ENCODE peak calls at places on chromosomes 2 and 18, in ten cellular contexts. C, Y, B, L, V, G, I, J, A and P are unnamed samples.

GRCh38 chr2:51994123-51994788 is 962.3 kb upstream of the NRXN1 start:
- DNase-seq in C (no peak), Y (no peak), B (no peak), L (no peak), V (peak; percentile 35), G (no peak), I (no peak), J (no peak), A (no peak), P (no peak)

GRCh38 chr2:217873371-217873770 is 129.4 kb downstream of the TNS1 start:
- DNase-seq in C (no peak), Y (no peak), B (no peak), L (no peak), V (no peak), G (no peak), I (no peak), J (no peak), A (no peak), P (no peak)

GRCh38 chr2:9897796-9898195 is 53.7 kb upstream of the GRHL1 start:
- DNase-seq in C (no peak), Y (no peak), B (no peak), L (no peak), V (no peak), G (no peak), I (no peak), J (no peak), A (no peak), P (no peak)

GRCh38 chr2:9378433-9379371 is 44.6 kb downstream of the ITGB1BP1 start:
- DNase-seq in C (peak; percentile 60), Y (peak; percentile 61), B (no peak), L (peak; percentile 91), V (peak; percentile 72), G (peak; percentile 90), I (peak; percentile 82), J (no peak), A (no peak), P (no peak)

GRCh38 chr2:15665943-15666460 is 74.3 kb downstream of the DDX1 start:
- DNase-seq in C (no peak), Y (no peak), B (no peak), L (no peak), V (no peak), G (no peak), I (no peak), J (no peak), A (no peak), P (no peak)

GRCh38 chr2:236123716-236124115 is 44.5 kb downstream of the GBX2 start:
- DNase-seq in C (no peak), Y (no peak), B (no peak), L (no peak), V (no peak), G (no peak), I (no peak), J (no peak), A (no peak), P (no peak)

GRCh38 chr18:79614211-79615028 is 65.2 kb upstream of the CTDP1 start:
- DNase-seq in C (no peak), Y (no peak), B (no peak), L (peak; percentile 29), V (no peak), G (no peak), I (no peak), J (peak; percentile 69), A (no peak), P (no peak)

GRCh38 chr2:155310589-155310988 is 612.1 kb downstream of the KCNJ3 start:
- DNase-seq in C (peak; percentile 33), Y (no peak), B (no peak), L (no peak), V (peak; percentile 50), G (peak; percentile 54), I (peak; percentile 3), J (no peak), A (no peak), P (no peak)

GRCh38 chr2:224584111-224584764 is 925 bp downstream of the CUL3 start:
- DNase-seq in C (peak; percentile 56), Y (no peak), B (peak; percentile 6), L (peak; percentile 68), V (peak; percentile 31), G (peak; percentile 47), I (peak; percentile 10), J (peak; percentile 88), A (no peak), P (no peak)

GRCh38 chr2:28526733-28527132 is 30.9 kb downstream of the PLB1 start:
- DNase-seq in C (no peak), Y (no peak), B (no peak), L (no peak), V (no peak), G (no peak), I (no peak), J (no peak), A (no peak), P (no peak)

GRCh38 chr2:6352906-6353515 is 512.7 kb downstream of the CMPK2 start:
- DNase-seq in C (no peak), Y (peak; percentile 24), B (peak; percentile 11), L (no peak), V (peak; percentile 48), G (no peak), I (no peak), J (peak; percentile 76), A (no peak), P (no peak)

DNA sequence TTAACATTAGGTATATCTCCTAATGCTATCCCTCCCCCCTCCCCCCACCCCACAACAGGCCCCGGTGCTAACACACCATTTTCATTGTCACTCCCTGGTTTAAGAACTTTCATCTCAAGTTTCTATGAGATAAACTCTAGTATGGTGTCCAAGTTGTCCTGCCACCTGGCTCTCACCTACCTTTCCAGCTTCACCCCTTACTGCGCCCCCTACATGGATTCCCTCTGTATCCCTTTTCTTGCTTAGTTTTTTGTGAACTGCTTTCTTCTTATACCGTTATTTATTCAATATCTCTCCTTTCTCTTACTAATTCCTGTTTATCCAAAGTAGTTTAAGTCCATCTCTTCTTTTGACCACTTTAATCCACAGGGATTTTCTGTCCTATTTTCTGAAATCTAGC is 15.2 kb downstream of the EML4 start:
- DNase-seq in C (no peak), Y (no peak), B (no peak), L (no peak), V (no peak), G (no peak), I (no peak), J (no peak), A (no peak), P (no peak)
- TF ChIP-seq CTCF in C (no peak), Y (no peak), B (no peak), L (no peak), V (peak; percentile 13), G (no peak), I (no peak), J (no peak), A (no peak), P (no peak)

DNA sequence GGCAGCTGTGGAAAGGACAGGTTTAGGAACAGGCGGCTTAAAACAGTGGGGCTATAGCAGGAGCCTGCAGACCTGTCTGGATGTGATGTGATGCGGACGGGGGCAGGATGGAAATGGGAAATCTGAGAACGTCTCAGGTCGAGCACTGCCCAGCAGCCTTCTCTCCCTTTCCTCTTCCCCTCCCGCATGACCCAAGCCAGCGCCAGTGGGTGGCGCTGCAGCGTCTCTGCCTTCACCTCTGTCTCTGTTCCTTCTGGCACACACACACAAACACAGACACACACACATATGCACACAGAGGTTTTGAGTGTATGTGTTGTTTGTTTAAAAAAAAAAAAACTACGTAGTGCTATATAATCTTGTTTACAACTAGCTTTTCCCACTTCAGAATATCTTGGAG is 82.0 kb upstream of the SLC66A3 start:
- DNase-seq in C (peak; percentile 30), Y (no peak), B (no peak), L (no peak), V (peak; percentile 46), G (peak; percentile 23), I (no peak), J (no peak), A (no peak), P (no peak)
- TF ChIP-seq CTCF in C (peak; percentile 50), Y (peak; percentile 58), B (no peak), L (no peak), V (peak; percentile 60), G (peak; percentile 31), I (peak; percentile 39), J (peak; percentile 18), A (peak; percentile 48), P (peak; percentile 50)

GRCh38 chr18:26864658-26865057 is 849 bp downstream of the AQP4 start:
- DNase-seq in C (no peak), Y (no peak), B (no peak), L (no peak), V (no peak), G (no peak), I (no peak), J (no peak), A (no peak), P (no peak)

GRCh38 chr18:26863921-26864497 is 1.5 kb downstream of the AQP4 start:
- DNase-seq in C (no peak), Y (no peak), B (no peak), L (no peak), V (no peak), G (no peak), I (no peak), J (no peak), A (no peak), P (no peak)

GRCh38 chr18:26865557-26865956 is at the start of gene AQP4:
- DNase-seq in C (no peak), Y (no peak), B (no peak), L (no peak), V (no peak), G (no peak), I (no peak), J (no peak), A (no peak), P (no peak)

GRCh38 chr18:26862084-26862483 is 3.4 kb downstream of the AQP4 start:
- DNase-seq in C (no peak), Y (no peak), B (no peak), L (no peak), V (no peak), G (no peak), I (no peak), J (no peak), A (no peak), P (no peak)

DNA sequence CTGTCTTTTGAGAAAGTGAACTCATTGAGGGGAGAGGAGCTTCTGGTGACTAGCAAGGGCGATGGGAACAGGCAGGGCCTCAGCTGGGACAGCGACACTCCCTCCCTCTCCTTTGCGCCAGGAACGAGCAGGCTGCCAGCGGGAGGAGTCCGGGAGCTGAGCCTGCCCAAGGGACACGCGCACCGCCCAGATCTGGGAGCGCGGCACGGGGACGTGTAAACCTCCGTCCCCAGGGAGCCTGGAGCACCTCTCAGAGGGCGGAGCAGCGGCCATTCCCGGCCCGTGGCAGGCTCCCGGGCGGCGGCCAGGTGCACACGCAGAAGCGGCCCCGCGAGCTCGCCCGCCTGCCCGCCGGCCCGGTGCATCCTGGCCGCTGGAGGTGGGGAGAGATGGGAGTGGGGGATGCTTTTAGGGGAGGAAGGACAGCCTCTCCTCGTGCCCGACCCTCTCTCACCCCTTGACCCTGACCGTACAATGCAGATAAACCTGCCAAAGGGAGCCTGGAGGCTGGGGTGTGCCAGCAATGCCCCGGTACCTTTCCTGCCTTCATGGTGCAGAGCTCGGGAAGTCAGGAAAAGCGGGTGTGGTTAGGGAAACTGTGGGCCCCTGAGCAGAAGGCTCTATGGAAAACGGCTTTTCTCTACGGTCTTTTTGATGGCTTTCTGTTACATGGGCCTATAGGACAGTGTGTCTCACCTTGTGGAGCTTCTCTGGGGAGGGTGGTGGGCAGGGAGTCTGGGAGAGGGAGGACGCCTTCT is 2.2 kb downstream of the AQP4 start:
- DNase-seq in C (no peak), Y (no peak), B (peak; percentile 81), L (peak; percentile 62), V (peak; percentile 33), G (no peak), I (peak; percentile 15), J (no peak), A (no peak), P (peak; percentile 34)
- TF ChIP-seq CTCF in C (no peak), Y (no peak), B (no peak), L (no peak), V (no peak), G (no peak), I (no peak), J (no peak), A (no peak), P (no peak)

GRCh38 chr2:74554821-74555531 is 456 bp downstream of the DOK1 start:
- DNase-seq in C (peak; percentile 63), Y (no peak), B (no peak), L (peak; percentile 82), V (no peak), G (peak; percentile 51), I (no peak), J (peak; percentile 94), A (no peak), P (no peak)
- TF ChIP-seq CTCF in C (no peak), Y (no peak), B (no peak), L (no peak), V (no peak), G (peak; percentile 4), I (no peak), J (no peak), A (no peak), P (no peak)